ENCODE peak calls at places on chromosomes 1 and 21, in four cellular contexts. R, M, F and I are unnamed samples.

GRCh38 chr1:20185834-20186782 is at the start of the genes PLA2G2C and UBXN10:
- DNase-seq in M (peak), F (no peak), R (peak), I (peak)

GRCh38 chr1:110006516-110006915 is 22.0 kb downstream of the AHCYL1 start:
- DNase-seq in M (no peak), F (no peak), R (no peak), I (no peak)

GRCh38 chr1:18700530-18700929 is 69.9 kb downstream of the PAX7 start:
- DNase-seq in F (no peak), R (no peak), M (no peak), I (no peak)

GRCh38 chr1:51234721-51235425 is 1.2 kb upstream of the RNF11 start:
- DNase-seq in M (no peak), F (peak), R (peak), I (peak)

GRCh38 chr1:156584813-156585212 is 5.3 kb downstream of the TTC24 start:
- DNase-seq in M (peak), R (peak), F (no peak), I (peak)

GRCh38 chr21:25428537-25428936 is 178.7 kb downstream of the MRPL39 start:
- DNase-seq in F (no peak), M (no peak), R (no peak), I (no peak)

GRCh38 chr1:226977973-226978344 is 37.9 kb downstream of the COQ8A start:
- DNase-seq in R (no peak), M (no peak), F (no peak), I (no peak)

GRCh38 chr1:206982216-206982615 is 12.0 kb upstream of the FCAMR start:
- DNase-seq in M (peak), F (no peak), R (peak), I (peak)

GRCh38 chr1:8602471-8603219 is 214.8 kb downstream of the RERE start:
- DNase-seq in M (no peak), R (no peak), F (no peak), I (no peak)

GRCh38 chr1:154497026-154497806 is 4.8 kb upstream of the TDRD10 start:
- DNase-seq in R (peak), M (no peak), F (peak), I (no peak)

GRCh38 chr21:42218836-42219605 is at the start of gene ABCG1:
- DNase-seq in F (no peak), R (peak), M (peak), I (no peak)

GRCh38 chr1:91651671-91652071 is 151.0 kb downstream of the CDC7 start:
- DNase-seq in F (no peak), R (no peak), M (peak), I (no peak)

GRCh38 chr1:99004270-99005141 is at the start of gene PLPPR5:
- DNase-seq in M (peak), R (no peak), F (no peak), I (no peak)

GRCh38 chr1:119865607-119866006 is 30.7 kb downstream of the ADAM30 start:
- DNase-seq in M (no peak), F (no peak), R (no peak), I (no peak)

GRCh38 chr1:39866767-39867166 is 16.5 kb downstream of the TRIT1 start:
- DNase-seq in F (no peak), M (no peak), R (no peak), I (no peak)

GRCh38 chr1:8831329-8831728 is 13.9 kb upstream of the RERE start:
- DNase-seq in F (no peak), R (no peak), M (no peak), I (no peak)

GRCh38 chr1:70633004-70633403 is 221.9 kb downstream of the CTH start:
- DNase-seq in R (peak), M (no peak), F (no peak), I (no peak)

GRCh38 chr1:205676597-205676996 is 3.7 kb downstream of the SLC45A3 start:
- DNase-seq in F (no peak), R (no peak), M (no peak), I (no peak)

GRCh38 chr1:205677152-205677551 is 3.2 kb downstream of the SLC45A3 start:
- DNase-seq in F (no peak), M (no peak), R (no peak), I (peak)

GRCh38 chr1:205681364-205681763 is 1.1 kb upstream of the SLC45A3 start:
- DNase-seq in R (no peak), M (no peak), F (no peak), I (no peak)

GRCh38 chr1:205678286-205679111 is 1.8 kb downstream of the SLC45A3 start:
- DNase-seq in F (no peak), R (peak), M (no peak), I (no peak)

GRCh38 chr1:205680073-205680851 is at the start of gene SLC45A3:
- DNase-seq in M (peak), R (peak), F (no peak), I (no peak)
- TF ChIP-seq TCF7 in M (no peak), R (no peak), F (no peak), I (no peak)

GRCh38 chr1:169360415-169360814 is 7.2 kb downstream of the NME7 start:
- DNase-seq in F (no peak), M (no peak), R (no peak), I (no peak)

GRCh38 chr1:169364948-169365347 is 2.6 kb downstream of the NME7 start:
- DNase-seq in F (no peak), M (no peak), R (no peak), I (no peak)

GRCh38 chr1:169361281-169361680 is 6.3 kb downstream of the NME7 start:
- DNase-seq in F (no peak), M (no peak), R (no peak), I (no peak)

GRCh38 chr1:169367096-169367685 is 406 bp downstream of the NME7 start:
- DNase-seq in R (no peak), F (no peak), M (no peak), I (no peak)

GRCh38 chr1:169363046-169363756 is 4.4 kb downstream of the NME7 start:
- DNase-seq in M (no peak), R (no peak), F (peak), I (no peak)
- TF ChIP-seq TCF7 in M (no peak), R (no peak), F (no peak), I (no peak)

GRCh38 chr21:36545776-36546511 is 66.0 kb upstream of the CLDN14 start:
- DNase-seq in R (no peak), M (no peak), F (no peak), I (no peak)
- TF ChIP-seq TCF7 in R (no peak), M (no peak), F (no peak), I (no peak)

GRCh38 chr21:44394733-44395132 is 41.3 kb downstream of the TRPM2 start:
- DNase-seq in F (no peak), R (no peak), M (no peak), I (no peak)

GRCh38 chr21:44392916-44393315 is 39.5 kb downstream of the TRPM2 start:
- DNase-seq in M (no peak), F (no peak), R (no peak), I (no peak)

GRCh38 chr21:44392185-44392584 is 38.8 kb downstream of the TRPM2 start:
- DNase-seq in F (no peak), R (no peak), M (no peak), I (no peak)

GRCh38 chr21:44397431-44398031 is 44.1 kb downstream of the TRPM2 start:
- DNase-seq in R (no peak), F (no peak), M (no peak), I (no peak)

DNA sequence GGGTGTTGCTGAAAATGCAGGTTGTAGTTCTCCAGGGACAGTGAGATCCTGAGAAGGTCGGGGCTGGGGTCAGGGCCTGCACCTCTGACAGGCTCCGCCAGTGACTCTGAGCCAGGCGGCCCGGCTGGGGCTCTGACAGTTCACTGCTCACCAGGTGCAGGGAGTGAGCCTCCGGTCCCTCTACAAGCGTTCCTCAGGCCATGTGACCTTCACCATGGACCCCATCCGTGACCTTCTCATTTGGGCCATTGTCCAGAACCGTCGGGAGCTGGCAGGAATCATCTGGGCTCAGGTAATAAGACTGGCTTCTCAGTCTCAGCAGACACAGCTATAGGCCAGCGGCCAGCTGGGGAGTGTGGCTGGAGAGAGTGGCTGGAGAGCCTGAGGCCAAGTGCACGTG is 41.8 kb downstream of the TRPM2 start:
- DNase-seq in M (no peak), F (no peak), R (no peak), I (no peak)
- TF ChIP-seq TCF7 in M (no peak), F (no peak), R (no peak), I (no peak)